ENCODE peak calls at places on chromosomes 5 and 9, in five cellular contexts. S, M, P, Y and A are unnamed samples.

GRCh38 chr9:69334310-69334709 is 9.3 kb downstream of the ENTREP1 start:
- DNase-seq in S (no peak), M (no peak), P (no peak), Y (no peak), A (no peak)

GRCh38 chr9:93590609-93591234 is 14.3 kb downstream of the PHF2 start:
- DNase-seq in S (no peak), M (no peak), P (no peak), Y (no peak), A (no peak)

GRCh38 chr5:112697301-112697700 is 40.4 kb upstream of the APC start:
- DNase-seq in S (no peak), M (no peak), P (no peak), Y (no peak), A (no peak)

GRCh38 chr5:157870837-157871834 is 12.2 kb upstream of the CLINT1 start:
- DNase-seq in S (no peak), M (peak), P (no peak), Y (peak), A (no peak)

GRCh38 chr5:1392801-1393565 is 48.1 kb upstream of the CLPTM1L start:
- DNase-seq in S (no peak), M (no peak), P (no peak), Y (no peak), A (no peak)

GRCh38 chr9:123062306-123063171 is 29.1 kb downstream of the GPR21 start:
- DNase-seq in S (no peak), M (no peak), P (no peak), Y (peak), A (no peak)

GRCh38 chr9:76371901-76372300 is 22.3 kb downstream of the RFK start:
- DNase-seq in S (no peak), M (peak), P (no peak), Y (peak), A (no peak)

GRCh38 chr5:172299916-172300439 is 16.4 kb upstream of the UBTD2 start:
- DNase-seq in S (no peak), M (peak), P (no peak), Y (no peak), A (no peak)

GRCh38 chr9:32968101-32969011 is 33.1 kb downstream of the APTX start:
- DNase-seq in S (peak), M (peak), P (no peak), Y (peak), A (peak)

GRCh38 chr5:132688536-132689409 is 15.0 kb downstream of the IL4 start:
- DNase-seq in S (no peak), M (no peak), P (no peak), Y (peak), A (no peak)

GRCh38 chr9:14258840-14259239 is 55.1 kb downstream of the NFIB start:
- DNase-seq in S (no peak), M (peak), P (no peak), Y (peak), A (no peak)

GRCh38 chr9:126962336-126962735 is 47.8 kb downstream of the RALGPS1 start:
- DNase-seq in S (no peak), M (no peak), P (no peak), Y (no peak), A (no peak)

GRCh38 chr5:168481330-168481788 is 4.9 kb upstream of the RARS1 start:
- DNase-seq in S (no peak), M (no peak), P (no peak), Y (no peak), A (no peak)

GRCh38 chr9:102479191-102479590 is 515.9 kb upstream of the CYLC2 start:
- DNase-seq in S (no peak), M (peak), P (no peak), Y (no peak), A (no peak)

GRCh38 chr5:59299006-59299405 is 594.5 kb downstream of the PDE4D start:
- DNase-seq in S (no peak), M (no peak), P (no peak), Y (no peak), A (no peak)

GRCh38 chr9:96040591-96041461 is 165.3 kb downstream of the ERCC6L2 start:
- DNase-seq in S (no peak), M (no peak), P (no peak), Y (no peak), A (no peak)

GRCh38 chr5:32004404-32004803 is 169.7 kb downstream of the GOLPH3 start:
- DNase-seq in S (no peak), M (no peak), P (no peak), Y (no peak), A (no peak)

GRCh38 chr5:143052967-143053682 is 282.9 kb downstream of the ARHGAP26 start:
- DNase-seq in S (no peak), M (no peak), P (no peak), Y (no peak), A (no peak)